ENCODE peak calls at places on chromosomes 12 and 14, in five cellular contexts. Q is fibroblast of the aortic adventitia, K is WERI-Rb-1, E is H9, R is choroid plexus epithelial cell. Z is an unnamed sample.

GRCh38 chr12:119659289-119659897 is 8.5 kb upstream of the PRKAB1 start:
- DNase-seq in Q (peak), K (peak), E (no peak), R (peak), Z (peak)

GRCh38 chr12:79732647-79733046 is 41.9 kb upstream of the PAWR start:
- DNase-seq in Q (no peak), K (no peak), E (no peak), R (no peak), Z (no peak)

GRCh38 chr14:100103261-100104005 is 38.2 kb downstream of the EVL start:
- DNase-seq in Q (peak), K (no peak), E (no peak), R (peak), Z (no peak)

GRCh38 chr14:61527325-61528100 is 167.8 kb upstream of the HIF1A start:
- DNase-seq in Q (peak), K (no peak), E (no peak), R (peak), Z (no peak)

GRCh38 chr14:93280743-93281142 is 52.1 kb downstream of the BTBD7 start:
- DNase-seq in Q (no peak), K (no peak), E (no peak), R (no peak), Z (no peak)

GRCh38 chr12:123498126-123498825 is 35.2 kb downstream of the RILPL1 start:
- DNase-seq in Q (no peak), K (no peak), E (peak), R (no peak), Z (no peak)

GRCh38 chr14:103930051-103930604 is 1.9 kb downstream of the TDRD9 start:
- DNase-seq in Q (no peak), K (no peak), E (no peak), R (no peak), Z (no peak)

GRCh38 chr14:72790887-72791566 is 102.9 kb downstream of the DPF3 start:
- DNase-seq in Q (no peak), K (no peak), E (no peak), R (no peak), Z (no peak)

GRCh38 chr12:82688619-82689018 is 1.9 kb downstream of the TMTC2 start:
- DNase-seq in Q (no peak), K (no peak), E (no peak), R (no peak), Z (no peak)

GRCh38 chr12:67677166-67677565 is 28.6 kb downstream of the DYRK2 start:
- DNase-seq in Q (no peak), K (no peak), E (no peak), R (no peak), Z (no peak)

GRCh38 chr12:102543931-102544485 is 63.6 kb upstream of the IGF1 start:
- DNase-seq in Q (no peak), K (no peak), E (no peak), R (no peak), Z (no peak)

GRCh38 chr14:37550511-37550910 is 44.5 kb downstream of the FOXA1 start:
- DNase-seq in Q (peak), K (no peak), E (no peak), R (peak), Z (no peak)

GRCh38 chr12:67269632-67270578 is 747 bp downstream of the CAND1 start:
- DNase-seq in Q (peak), K (peak), E (peak), R (peak), Z (peak)

GRCh38 chr12:116495260-116495659 is 63.9 kb upstream of the MAP1LC3B2 start:
- DNase-seq in Q (peak), K (no peak), E (no peak), R (no peak), Z (no peak)

GRCh38 chr14:96734076-96734622 is 63.0 kb upstream of the VRK1 start:
- DNase-seq in Q (no peak), K (no peak), E (no peak), R (no peak), Z (no peak)

GRCh38 chr14:77265187-77265515 is 5.9 kb downstream of the NGB start:
- DNase-seq in Q (no peak), K (no peak), E (no peak), R (no peak), Z (no peak)

GRCh38 chr12:22257100-22257499 is 77.4 kb downstream of the ST8SIA1 start:
- DNase-seq in Q (no peak), K (no peak), E (no peak), R (no peak), Z (no peak)
- TF ChIP-seq CTCF in Q (no peak), K (no peak), E (no peak), R (no peak), Z (no peak)

GRCh38 chr14:42673963-42674362 is 1067.3 kb downstream of the LRFN5 start:
- DNase-seq in Q (no peak), K (no peak), E (no peak), R (no peak), Z (no peak)

GRCh38 chr14:42671636-42672035 is 1065.0 kb downstream of the LRFN5 start:
- DNase-seq in Q (no peak), K (no peak), E (no peak), R (no peak), Z (no peak)

GRCh38 chr14:42676636-42677035 is 1070.0 kb downstream of the LRFN5 start:
- DNase-seq in Q (no peak), K (no peak), E (no peak), R (no peak), Z (no peak)
- TF ChIP-seq CTCF in Q (no peak), K (no peak), E (no peak), R (no peak), Z (no peak)

GRCh38 chr12:74370608-74371216 is 166.9 kb upstream of the ATXN7L3B start:
- DNase-seq in Q (no peak), K (no peak), E (no peak), R (peak), Z (no peak)

GRCh38 chr12:74365178-74365964 is 172.3 kb upstream of the ATXN7L3B start:
- DNase-seq in Q (peak), K (peak), E (peak), R (peak), Z (peak)
- TF ChIP-seq CTCF in Q (peak), K (peak), E (peak), R (peak), Z (no peak)

DNA sequence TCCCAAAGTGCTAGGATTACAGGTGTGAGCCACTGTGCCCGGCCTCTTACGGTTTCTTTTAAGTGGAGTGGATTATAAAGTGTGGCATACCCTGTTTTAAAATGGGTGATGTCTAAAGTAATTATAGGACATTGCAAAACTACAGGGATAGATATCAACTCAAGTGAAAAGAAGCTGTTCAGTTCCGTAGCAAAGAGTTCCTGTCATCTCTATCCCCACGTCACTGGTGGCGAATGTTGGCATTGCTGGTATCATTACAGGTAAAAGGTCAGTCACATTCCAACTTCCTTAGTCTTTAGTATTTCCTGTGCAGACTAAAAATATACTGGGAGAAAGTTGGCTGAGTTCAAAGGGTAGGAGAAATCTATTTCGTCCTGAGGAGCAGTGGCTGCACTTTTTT is 95.6 kb upstream of the SLC38A2 start:
- DNase-seq in Q (no peak), K (no peak), E (no peak), R (peak), Z (no peak)
- TF ChIP-seq CTCF in Q (no peak), K (no peak), E (peak), R (no peak), Z (no peak)

DNA sequence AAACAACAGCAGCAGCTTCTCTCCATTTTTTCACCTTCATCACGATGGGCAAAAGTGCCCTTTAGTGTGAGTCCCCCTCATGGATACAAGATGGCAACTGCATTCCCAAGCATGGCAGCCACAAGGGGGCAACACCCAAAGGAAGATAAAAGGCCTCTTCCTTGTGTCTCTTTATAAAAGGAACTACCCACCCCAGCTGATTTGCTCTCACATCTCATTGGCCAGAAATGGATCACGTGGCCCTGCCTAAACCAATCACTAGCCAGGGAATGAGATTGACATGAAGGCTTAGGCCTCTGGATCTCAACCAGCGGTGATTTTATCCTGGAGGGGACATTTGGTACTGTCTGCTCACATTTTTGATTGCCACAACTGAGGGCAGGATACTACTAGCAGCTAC is 21.9 kb upstream of the IFT81 start:
- DNase-seq in Q (peak), K (peak), E (peak), R (peak), Z (peak)
- TF ChIP-seq CTCF in Q (peak), K (peak), E (peak), R (peak), Z (peak)

GRCh38 chr12:80829767-80830166 is 108.0 kb downstream of the LIN7A start:
- DNase-seq in Q (no peak), K (no peak), E (no peak), R (peak), Z (no peak)
- TF ChIP-seq CTCF in Q (no peak), K (no peak), E (no peak), R (no peak), Z (no peak)